ENCODE peak calls at places on chromosome 20, in seven cellular contexts. One of them, this sample, is unnamed.

GRCh38 chr20:44398303-44398702 is 42.8 kb downstream of the HNF4A start:
- DNase-seq in transverse colon: no peak
- DNase-seq in HepG2: no peak
- DNase-seq in HCT116: no peak
- DNase-seq in body of pancreas: no peak
- DNase-seq in spleen: no peak
- DNase-seq in IMR-90: peak
- DNase-seq in this sample: no peak

GRCh38 chr20:6767166-6767535 is 335 bp upstream of the BMP2 start:
- DNase-seq in transverse colon: no peak
- DNase-seq in HepG2: no peak
- DNase-seq in HCT116: no peak
- DNase-seq in body of pancreas: no peak
- DNase-seq in spleen: no peak
- DNase-seq in IMR-90: no peak
- DNase-seq in this sample: no peak

GRCh38 chr20:64051532-64052325 is 2.3 kb upstream of the SOX18 start:
- DNase-seq in transverse colon: no peak
- DNase-seq in HepG2: no peak
- DNase-seq in HCT116: no peak
- DNase-seq in body of pancreas: peak
- DNase-seq in spleen: peak
- DNase-seq in IMR-90: no peak
- DNase-seq in this sample: peak

GRCh38 chr20:63979549-63980316 is at the start of gene SAMD10:
- DNase-seq in transverse colon: peak
- DNase-seq in HepG2: peak
- DNase-seq in HCT116: no peak
- DNase-seq in body of pancreas: peak
- DNase-seq in spleen: peak
- DNase-seq in IMR-90: peak
- DNase-seq in this sample: peak

GRCh38 chr20:47506850-47507249 is 5.2 kb downstream of the NCOA3 start:
- DNase-seq in transverse colon: no peak
- DNase-seq in HepG2: no peak
- DNase-seq in HCT116: no peak
- DNase-seq in body of pancreas: no peak
- DNase-seq in spleen: no peak
- DNase-seq in IMR-90: no peak
- DNase-seq in this sample: no peak

GRCh38 chr20:10462516-10462915 is 27.4 kb downstream of the SLX4IP start:
- DNase-seq in transverse colon: no peak
- DNase-seq in HepG2: no peak
- DNase-seq in HCT116: no peak
- DNase-seq in body of pancreas: no peak
- DNase-seq in spleen: no peak
- DNase-seq in IMR-90: no peak
- DNase-seq in this sample: no peak

GRCh38 chr20:15848126-15848525 is 725.1 kb downstream of the KIF16B start:
- DNase-seq in transverse colon: no peak
- DNase-seq in HepG2: no peak
- DNase-seq in HCT116: no peak
- DNase-seq in body of pancreas: no peak
- DNase-seq in spleen: no peak
- DNase-seq in IMR-90: no peak
- DNase-seq in this sample: no peak

GRCh38 chr20:41178904-41179432 is 41.6 kb downstream of the PLCG1 start:
- DNase-seq in transverse colon: peak
- DNase-seq in HepG2: no peak
- DNase-seq in HCT116: no peak
- DNase-seq in body of pancreas: no peak
- DNase-seq in spleen: peak
- DNase-seq in IMR-90: no peak
- DNase-seq in this sample: no peak

DNA sequence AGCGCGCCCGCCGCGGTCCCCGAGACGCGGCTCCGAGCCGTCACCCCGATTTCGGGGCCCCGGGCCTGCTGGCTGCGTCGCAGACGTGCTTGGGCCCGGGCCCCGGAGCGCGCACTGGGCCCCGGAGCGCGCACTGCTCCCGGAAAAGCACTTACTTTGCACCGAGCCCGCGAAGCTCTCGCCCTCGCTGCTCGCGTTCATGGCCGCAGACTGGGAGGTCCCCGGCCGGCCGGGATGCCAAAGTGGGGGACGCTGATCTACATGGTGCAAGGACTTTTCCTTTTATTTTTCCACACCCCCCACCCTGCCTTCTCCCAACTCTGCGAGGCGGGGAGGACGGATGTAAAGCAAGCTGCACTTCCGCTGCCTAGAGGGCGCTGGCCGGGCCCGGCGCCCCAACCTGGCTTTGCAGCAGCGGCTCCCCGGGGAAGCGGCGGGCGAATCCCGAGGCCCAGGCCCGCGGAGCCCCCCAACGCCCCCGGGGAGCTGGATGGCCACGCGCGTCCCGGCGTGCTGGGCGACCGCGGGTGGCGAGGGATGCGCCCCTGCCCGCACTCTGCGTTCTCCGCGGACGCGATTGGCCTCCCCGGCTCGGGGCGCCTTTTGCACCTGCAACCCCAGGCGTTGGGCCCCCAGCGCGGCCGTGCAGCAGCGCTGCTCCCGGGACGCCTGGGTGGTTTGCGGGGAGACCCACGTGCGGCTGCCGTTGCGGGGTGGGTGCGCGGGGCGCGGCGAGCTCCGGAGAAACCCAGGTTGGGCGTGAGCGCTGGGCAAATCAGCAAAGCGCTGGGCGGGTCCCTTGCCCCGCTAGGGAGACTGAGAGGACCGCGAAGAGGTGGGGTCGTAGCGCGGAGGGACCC is at the start of gene ZFP64:
- DNase-seq in transverse colon: peak
- DNase-seq in HepG2: peak
- DNase-seq in HCT116: peak
- DNase-seq in body of pancreas: peak
- DNase-seq in spleen: peak
- DNase-seq in IMR-90: peak
- DNase-seq in this sample: peak
- TF ChIP-seq POLR2A in transverse colon: peak
- TF ChIP-seq POLR2A in HepG2: peak
- TF ChIP-seq POLR2A in HCT116: peak
- TF ChIP-seq POLR2A in body of pancreas: peak
- TF ChIP-seq POLR2A in spleen: no peak
- TF ChIP-seq POLR2A in IMR-90: peak
- TF ChIP-seq POLR2A in this sample: peak

GRCh38 chr20:42678895-42679294 is 510.8 kb downstream of the PTPRT start:
- DNase-seq in transverse colon: no peak
- DNase-seq in HepG2: peak
- DNase-seq in HCT116: no peak
- DNase-seq in body of pancreas: peak
- DNase-seq in spleen: no peak
- DNase-seq in IMR-90: no peak
- DNase-seq in this sample: no peak
- TF ChIP-seq CTCF in transverse colon: no peak
- TF ChIP-seq CTCF in HepG2: peak
- TF ChIP-seq CTCF in HCT116: no peak
- TF ChIP-seq CTCF in body of pancreas: peak
- TF ChIP-seq CTCF in spleen: no peak
- TF ChIP-seq CTCF in IMR-90: no peak
- TF ChIP-seq CTCF in this sample: peak

GRCh38 chr20:23147964-23148720 is 62.0 kb upstream of the CD93 start:
- DNase-seq in transverse colon: no peak
- DNase-seq in HepG2: peak
- DNase-seq in HCT116: peak
- DNase-seq in body of pancreas: no peak
- DNase-seq in spleen: no peak
- DNase-seq in IMR-90: peak
- DNase-seq in this sample: peak
- TF ChIP-seq POLR2A in transverse colon: peak
- TF ChIP-seq POLR2A in HepG2: peak
- TF ChIP-seq POLR2A in HCT116: no peak
- TF ChIP-seq POLR2A in body of pancreas: peak
- TF ChIP-seq POLR2A in spleen: no peak
- TF ChIP-seq POLR2A in IMR-90: no peak
- TF ChIP-seq POLR2A in this sample: peak

GRCh38 chr20:43037605-43038309 is 151.9 kb downstream of the PTPRT start:
- DNase-seq in transverse colon: no peak
- DNase-seq in HepG2: no peak
- DNase-seq in HCT116: no peak
- DNase-seq in body of pancreas: no peak
- DNase-seq in spleen: no peak
- DNase-seq in IMR-90: no peak
- DNase-seq in this sample: no peak

GRCh38 chr20:43029161-43029560 is 160.5 kb downstream of the PTPRT start:
- DNase-seq in transverse colon: no peak
- DNase-seq in HepG2: no peak
- DNase-seq in HCT116: no peak
- DNase-seq in body of pancreas: no peak
- DNase-seq in spleen: no peak
- DNase-seq in IMR-90: no peak
- DNase-seq in this sample: no peak

GRCh38 chr20:43034981-43035724 is 154.6 kb downstream of the PTPRT start:
- DNase-seq in transverse colon: no peak
- DNase-seq in HepG2: no peak
- DNase-seq in HCT116: no peak
- DNase-seq in body of pancreas: no peak
- DNase-seq in spleen: no peak
- DNase-seq in IMR-90: no peak
- DNase-seq in this sample: no peak

GRCh38 chr20:43028470-43028869 is 161.2 kb downstream of the PTPRT start:
- DNase-seq in transverse colon: no peak
- DNase-seq in HepG2: no peak
- DNase-seq in HCT116: no peak
- DNase-seq in body of pancreas: no peak
- DNase-seq in spleen: no peak
- DNase-seq in IMR-90: no peak
- DNase-seq in this sample: no peak

GRCh38 chr20:43032459-43032858 is 157.2 kb downstream of the PTPRT start:
- DNase-seq in transverse colon: no peak
- DNase-seq in HepG2: no peak
- DNase-seq in HCT116: no peak
- DNase-seq in body of pancreas: no peak
- DNase-seq in spleen: no peak
- DNase-seq in IMR-90: no peak
- DNase-seq in this sample: no peak
- TF ChIP-seq CTCF in transverse colon: no peak
- TF ChIP-seq CTCF in HepG2: no peak
- TF ChIP-seq CTCF in HCT116: no peak
- TF ChIP-seq CTCF in body of pancreas: no peak
- TF ChIP-seq CTCF in spleen: no peak
- TF ChIP-seq CTCF in IMR-90: no peak
- TF ChIP-seq CTCF in this sample: no peak

DNA sequence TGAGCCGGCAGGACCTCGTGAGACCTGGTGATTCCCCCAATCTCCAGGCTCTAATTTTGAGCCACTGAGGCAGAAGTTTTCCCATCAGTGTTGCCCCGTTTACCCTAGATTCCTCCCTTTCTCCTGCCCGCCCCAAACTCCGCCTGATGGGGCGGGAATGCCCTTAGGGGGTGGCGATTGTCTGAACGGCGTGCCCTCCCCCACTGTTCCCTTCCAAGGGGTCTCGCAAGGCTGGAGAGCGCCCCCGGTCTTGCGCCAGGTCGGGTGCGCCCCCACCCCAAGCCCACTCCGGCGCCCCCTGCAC is 495 bp downstream of the ZFP64 start:
- DNase-seq in transverse colon: no peak
- DNase-seq in HepG2: no peak
- DNase-seq in HCT116: no peak
- DNase-seq in body of pancreas: no peak
- DNase-seq in spleen: no peak
- DNase-seq in IMR-90: peak
- DNase-seq in this sample: peak
- TF ChIP-seq POLR2A in transverse colon: no peak
- TF ChIP-seq POLR2A in HepG2: no peak
- TF ChIP-seq POLR2A in HCT116: no peak
- TF ChIP-seq POLR2A in body of pancreas: no peak
- TF ChIP-seq POLR2A in spleen: no peak
- TF ChIP-seq POLR2A in IMR-90: no peak
- TF ChIP-seq POLR2A in this sample: no peak

DNA sequence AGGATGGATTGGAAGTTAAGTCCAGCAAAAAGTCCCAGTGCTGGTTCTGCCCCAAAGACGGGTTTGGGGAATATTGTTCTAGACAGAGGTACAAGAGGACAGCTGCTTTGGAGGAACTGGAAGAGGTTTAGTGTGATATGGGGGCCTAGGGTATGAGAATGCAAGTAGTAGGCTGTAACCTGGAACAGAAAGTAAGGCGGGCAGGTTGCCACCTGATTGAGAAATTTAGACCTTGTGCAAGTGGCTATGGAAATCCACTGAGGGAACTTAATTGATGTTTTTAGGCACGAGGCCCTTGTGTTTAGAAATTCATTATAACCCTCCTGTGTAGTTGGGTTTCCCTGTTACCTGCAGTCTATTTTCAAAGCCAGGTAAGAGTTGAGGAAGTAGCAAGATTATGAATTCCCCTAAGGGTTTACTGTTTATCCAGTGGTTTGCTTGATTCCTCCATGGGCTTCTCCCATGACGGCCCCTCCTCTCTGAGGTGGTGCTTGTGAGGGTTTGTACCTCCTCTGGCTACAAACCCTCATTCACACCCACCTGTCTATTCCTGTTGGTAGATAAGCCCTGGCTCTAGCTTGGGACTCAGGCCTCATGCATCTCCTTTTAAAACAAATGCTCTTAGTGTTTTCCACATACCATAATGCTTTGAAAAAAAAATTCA is 42.0 kb upstream of the BCAS1 start:
- DNase-seq in transverse colon: peak
- DNase-seq in HepG2: no peak
- DNase-seq in HCT116: no peak
- DNase-seq in body of pancreas: no peak
- DNase-seq in spleen: no peak
- DNase-seq in IMR-90: no peak
- DNase-seq in this sample: peak
- TF ChIP-seq CTCF in transverse colon: no peak
- TF ChIP-seq CTCF in HepG2: no peak
- TF ChIP-seq CTCF in HCT116: no peak
- TF ChIP-seq CTCF in body of pancreas: no peak
- TF ChIP-seq CTCF in spleen: no peak
- TF ChIP-seq CTCF in IMR-90: no peak
- TF ChIP-seq CTCF in this sample: no peak

GRCh38 chr20:25987073-25987927 is 290.6 kb upstream of the ZNF337 start:
- DNase-seq in transverse colon: peak
- DNase-seq in HepG2: no peak
- DNase-seq in HCT116: no peak
- DNase-seq in body of pancreas: peak
- DNase-seq in spleen: peak
- DNase-seq in IMR-90: peak
- DNase-seq in this sample: no peak
- TF ChIP-seq POLR2A in transverse colon: no peak
- TF ChIP-seq POLR2A in HepG2: no peak
- TF ChIP-seq POLR2A in HCT116: no peak
- TF ChIP-seq POLR2A in body of pancreas: no peak
- TF ChIP-seq POLR2A in spleen: no peak
- TF ChIP-seq POLR2A in IMR-90: no peak
- TF ChIP-seq POLR2A in this sample: no peak

DNA sequence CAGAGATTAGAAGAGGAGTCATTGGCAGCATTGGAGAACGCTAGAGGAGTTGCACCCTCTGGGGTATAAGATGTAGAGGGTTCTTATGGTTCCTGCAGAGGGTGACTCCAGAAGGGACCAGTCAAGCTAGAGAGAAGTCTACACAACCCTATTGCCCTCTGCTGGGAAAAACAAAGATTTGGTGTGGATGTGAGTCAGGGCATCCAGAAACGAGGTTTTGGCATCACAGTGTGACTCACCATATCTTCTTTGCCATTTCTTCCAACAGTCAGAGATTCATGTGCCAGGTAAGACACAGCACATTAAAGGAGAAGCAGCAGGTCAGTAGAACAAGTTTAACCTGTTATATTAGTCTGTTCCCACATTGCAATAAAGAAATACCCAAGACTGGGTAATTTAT is 598.8 kb downstream of the MAFB start:
- DNase-seq in transverse colon: no peak
- DNase-seq in HepG2: no peak
- DNase-seq in HCT116: no peak
- DNase-seq in body of pancreas: no peak
- DNase-seq in spleen: no peak
- DNase-seq in IMR-90: no peak
- DNase-seq in this sample: no peak
- TF ChIP-seq CTCF in transverse colon: no peak
- TF ChIP-seq CTCF in HepG2: no peak
- TF ChIP-seq CTCF in HCT116: no peak
- TF ChIP-seq CTCF in body of pancreas: no peak
- TF ChIP-seq CTCF in spleen: no peak
- TF ChIP-seq CTCF in IMR-90: no peak
- TF ChIP-seq CTCF in this sample: no peak